ENCODE peak calls at places on chromosomes 6 and 20, in ten cellular contexts. A is uterus, X is tibial artery, L is PC-3, F is left lung, D is pancreas, T is cardiac fibroblast, I is heart left ventricle, O is sigmoid colon, C is ascending aorta. V is an unnamed sample.

GRCh38 chr6:138162104-138162946 is 586 bp downstream of the ARFGEF3 start:
- DNase-seq in F (peak), X (no peak), O (no peak), A (no peak), C (no peak), T (no peak), D (peak), L (peak), I (peak), V (peak)

GRCh38 chr20:13493143-13493542 is 145.6 kb downstream of the TASP1 start:
- DNase-seq in O (no peak), T (no peak), I (no peak), F (no peak), X (no peak), L (no peak), A (no peak), C (no peak), D (no peak), V (no peak)

GRCh38 chr6:155194399-155194798 is 69.4 kb upstream of the CLDN20 start:
- DNase-seq in X (no peak), C (no peak), A (no peak), I (no peak), O (no peak), D (no peak), T (no peak), F (no peak), L (peak), V (no peak)

GRCh38 chr6:160355001-160355400 is 6.8 kb downstream of the SLC22A3 start:
- DNase-seq in F (no peak), A (no peak), L (peak), C (peak), X (peak), O (no peak), I (no peak), T (peak), D (no peak), V (peak)

GRCh38 chr20:51763965-51764602 is 4.1 kb downstream of the ATP9A start:
- DNase-seq in O (no peak), X (no peak), I (no peak), T (peak), A (no peak), F (no peak), D (no peak), L (no peak), C (no peak), V (no peak)

GRCh38 chr6:136108591-136108990 is 141.5 kb downstream of the MTFR2 start:
- DNase-seq in O (no peak), C (no peak), I (no peak), D (no peak), X (no peak), L (no peak), T (no peak), A (no peak), F (no peak), V (no peak)

GRCh38 chr6:157033428-157034140 is 256.4 kb downstream of the ARID1B start:
- DNase-seq in D (no peak), F (no peak), X (no peak), C (no peak), L (peak), I (no peak), O (no peak), A (no peak), T (no peak), V (peak)

GRCh38 chr6:32189742-32190053 is 304 bp downstream of the PBX2 start:
- DNase-seq in I (no peak), X (no peak), C (no peak), L (no peak), O (no peak), D (no peak), T (no peak), F (no peak), A (no peak), V (no peak)

GRCh38 chr6:30682181-30683117 is 4.0 kb downstream of the PPP1R18 start:
- DNase-seq in X (peak), D (no peak), T (peak), C (peak), L (peak), A (peak), I (peak), O (peak), F (peak), V (peak)

GRCh38 chr20:37615507-37616425 is 78.1 kb upstream of the CTNNBL1 start:
- DNase-seq in A (no peak), L (peak), D (peak), O (no peak), C (no peak), F (no peak), I (no peak), T (peak), X (no peak), V (peak)

DNA sequence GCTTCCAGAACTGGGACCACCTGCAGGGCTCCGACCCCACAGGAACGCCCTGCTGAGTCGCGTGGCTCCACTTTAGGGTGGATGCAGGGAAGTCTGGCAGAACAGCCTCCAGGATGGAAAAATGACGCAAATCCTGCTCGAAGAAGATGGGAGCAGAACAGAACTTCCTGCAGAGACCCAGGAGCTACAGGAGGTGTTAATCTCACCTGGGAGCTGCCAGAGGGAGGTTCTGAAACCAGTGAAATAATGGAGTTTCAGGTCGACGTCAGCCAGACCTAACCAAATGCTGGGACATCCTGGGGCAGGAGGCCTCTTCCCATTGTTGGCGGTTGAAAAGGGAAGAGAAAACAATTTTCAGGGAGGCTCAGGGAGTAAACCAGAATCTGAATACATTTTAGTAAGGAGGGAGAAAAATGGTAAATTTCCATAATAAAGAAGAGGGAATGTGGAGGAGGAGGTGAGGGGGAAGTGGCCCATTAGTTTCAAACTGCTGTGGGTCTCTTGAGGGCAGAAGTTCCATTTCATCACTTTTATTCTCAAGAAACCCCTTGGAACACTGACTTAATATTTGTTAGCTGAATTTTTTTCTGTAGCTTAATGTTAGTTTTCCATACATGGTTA is 558.4 kb upstream of the CDH4 start:
- DNase-seq in O (no peak), A (no peak), I (no peak), T (no peak), X (no peak), F (no peak), C (no peak), D (no peak), L (no peak), V (no peak)
- H3K4me3 ChIP-seq in O (no peak), A (no peak), I (no peak), T (no peak), X (no peak), F (no peak), C (no peak), D (no peak), L (no peak), V (no peak)

GRCh38 chr6:3938715-3939376 is 89.7 kb downstream of the FAM50B start:
- DNase-seq in C (no peak), I (no peak), T (no peak), O (no peak), A (no peak), D (no peak), F (no peak), L (no peak), X (no peak), V (no peak)
- TF ChIP-seq CTCF in C (no peak), I (no peak), T (no peak), O (no peak), A (no peak), D (no peak), F (no peak), L (no peak), X (no peak), V (no peak)

GRCh38 chr20:24916412-24916811 is 32.7 kb upstream of the CST7 start:
- DNase-seq in F (no peak), D (no peak), T (no peak), I (no peak), X (no peak), C (no peak), A (no peak), L (no peak), O (no peak), V (no peak)

GRCh38 chr20:24917056-24917455 is 32.0 kb upstream of the CST7 start:
- DNase-seq in I (no peak), A (no peak), D (no peak), X (no peak), C (no peak), L (no peak), T (no peak), O (no peak), F (no peak), V (no peak)

GRCh38 chr20:24915892-24916291 is 33.2 kb upstream of the CST7 start:
- DNase-seq in F (no peak), A (no peak), I (no peak), L (no peak), D (no peak), O (no peak), T (no peak), X (no peak), C (no peak), V (no peak)

GRCh38 chr20:24914388-24915241 is 34.5 kb upstream of the CST7 start:
- DNase-seq in F (no peak), X (no peak), I (peak), A (no peak), C (no peak), L (no peak), D (no peak), O (no peak), T (no peak), V (no peak)

GRCh38 chr20:24915440-24915839 is 33.6 kb upstream of the CST7 start:
- DNase-seq in L (no peak), T (no peak), O (no peak), X (no peak), C (no peak), F (no peak), I (peak), A (no peak), D (no peak), V (no peak)
- H3K4me3 ChIP-seq in L (no peak), T (no peak), O (no peak), X (no peak), C (no peak), F (no peak), I (no peak), A (no peak), D (no peak), V (no peak)

GRCh38 chr6:11442495-11442894 is 95.1 kb upstream of the TMEM170B start:
- DNase-seq in D (no peak), T (no peak), C (no peak), A (no peak), I (no peak), F (no peak), O (no peak), X (no peak), L (no peak), V (no peak)

GRCh38 chr6:11439017-11439420 is 98.5 kb upstream of the TMEM170B start:
- DNase-seq in C (no peak), D (no peak), F (no peak), X (no peak), A (no peak), I (no peak), T (peak), O (no peak), L (no peak), V (no peak)

GRCh38 chr6:11437824-11438459 is 99.6 kb upstream of the TMEM170B start:
- DNase-seq in A (no peak), I (no peak), X (no peak), L (peak), F (no peak), O (no peak), C (no peak), D (no peak), T (no peak), V (no peak)

GRCh38 chr6:11436508-11437096 is 100.9 kb upstream of the TMEM170B start:
- DNase-seq in D (no peak), O (no peak), I (no peak), A (no peak), C (no peak), L (no peak), X (no peak), F (no peak), T (no peak), V (no peak)

DNA sequence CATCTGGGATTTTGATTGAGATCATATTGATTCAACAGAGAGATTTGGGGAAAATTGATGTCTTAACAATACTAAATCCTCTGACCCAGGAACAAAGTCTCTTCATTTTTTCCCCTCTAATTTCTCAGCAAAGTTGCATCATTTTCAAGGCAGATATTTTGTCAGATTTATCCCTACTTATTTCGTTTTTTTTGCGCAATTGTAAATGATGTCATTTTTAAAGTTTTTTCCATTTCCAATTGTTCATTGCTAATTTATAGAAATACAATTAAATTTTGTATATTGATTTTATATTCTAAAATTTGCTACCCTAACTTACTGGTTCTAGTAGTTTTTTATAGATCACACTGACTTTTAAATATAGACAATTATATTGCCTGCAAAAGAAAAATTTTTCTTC is 97.6 kb upstream of the TMEM170B start:
- DNase-seq in D (no peak), L (no peak), X (no peak), C (no peak), F (no peak), A (no peak), I (no peak), O (no peak), T (no peak), V (no peak)
- TF ChIP-seq CTCF in D (no peak), L (no peak), X (no peak), C (no peak), F (no peak), A (no peak), I (no peak), O (no peak), T (no peak), V (no peak)

GRCh38 chr6:109452181-109452580 is 3.4 kb downstream of the MICAL1 start:
- DNase-seq in O (no peak), X (no peak), C (no peak), L (no peak), I (no peak), D (no peak), A (no peak), F (no peak), T (no peak), V (no peak)

GRCh38 chr6:109450801-109451200 is 4.8 kb downstream of the MICAL1 start:
- DNase-seq in O (no peak), X (no peak), T (no peak), D (no peak), F (no peak), I (no peak), C (no peak), L (no peak), A (no peak), V (no peak)

GRCh38 chr6:109453156-109453555 is 2.4 kb downstream of the MICAL1 start:
- DNase-seq in F (no peak), X (no peak), I (no peak), T (no peak), C (no peak), D (no peak), A (no peak), L (no peak), O (no peak), V (no peak)

GRCh38 chr6:109449789-109450673 is 5.5 kb downstream of the MICAL1 start:
- DNase-seq in X (no peak), L (no peak), D (no peak), T (no peak), A (no peak), C (no peak), F (no peak), I (no peak), O (no peak), V (no peak)

GRCh38 chr6:109451376-109451775 is 4.2 kb downstream of the MICAL1 start:
- DNase-seq in T (no peak), F (no peak), X (no peak), D (no peak), O (no peak), A (no peak), L (no peak), C (no peak), I (no peak), V (no peak)
- H3K4me3 ChIP-seq in T (no peak), F (no peak), X (no peak), D (no peak), O (no peak), A (no peak), L (no peak), C (no peak), I (no peak), V (no peak)

DNA sequence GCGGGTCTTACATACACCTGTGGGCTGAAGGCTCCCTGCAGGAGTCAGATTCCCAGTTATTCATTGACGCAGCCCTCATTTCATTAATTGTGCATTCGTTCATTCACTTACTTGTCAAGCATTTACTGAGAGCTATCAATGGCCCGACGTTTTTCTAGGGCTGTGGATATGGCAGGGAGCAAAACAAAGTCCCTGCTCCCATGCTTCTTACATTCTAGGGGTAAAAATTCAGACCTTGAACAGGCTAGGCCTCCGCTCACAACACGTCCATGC is 369 bp upstream of the NSFL1C start:
- DNase-seq in D (no peak), A (no peak), F (no peak), O (no peak), C (no peak), T (no peak), L (no peak), I (no peak), X (no peak), V (no peak)
- TF ChIP-seq CTCF in D (no peak), A (no peak), F (no peak), O (no peak), C (no peak), T (no peak), L (peak), I (peak), X (no peak), V (no peak)

GRCh38 chr20:45290677-45291355 is 15.8 kb upstream of the RBPJL start:
- DNase-seq in T (peak), X (peak), A (peak), F (peak), I (peak), L (peak), O (peak), D (peak), C (peak), V (peak)

GRCh38 chr20:45294003-45294368 is 12.7 kb upstream of the RBPJL start:
- DNase-seq in T (no peak), F (no peak), O (no peak), D (no peak), I (no peak), C (no peak), X (no peak), L (no peak), A (no peak), V (no peak)

GRCh38 chr20:45293041-45294002 is 13.3 kb upstream of the RBPJL start:
- DNase-seq in D (peak), I (peak), C (peak), X (peak), O (peak), L (peak), A (peak), T (peak), F (peak), V (peak)

GRCh38 chr20:45291526-45291925 is 15.1 kb upstream of the RBPJL start:
- DNase-seq in X (no peak), A (no peak), I (no peak), D (no peak), F (no peak), T (no peak), C (no peak), L (no peak), O (no peak), V (no peak)

DNA sequence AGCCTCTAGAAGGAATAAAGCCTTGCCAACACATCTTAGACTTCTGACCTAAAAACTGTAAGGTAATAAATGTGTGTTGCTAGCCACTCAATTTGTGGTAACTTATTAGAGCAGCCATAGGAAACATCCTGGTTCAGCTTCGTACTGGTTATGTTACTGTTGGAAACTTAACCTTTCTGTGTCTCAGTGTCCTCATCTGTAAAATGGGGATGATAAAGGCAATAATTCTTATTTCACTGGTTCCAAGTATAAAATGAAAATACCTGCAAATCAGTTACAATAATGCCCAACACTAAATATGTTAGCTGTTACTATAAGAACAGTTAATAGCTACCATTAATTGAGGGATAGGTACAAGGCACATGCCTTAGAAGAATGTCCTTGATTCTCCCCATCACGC is 14.3 kb upstream of the RBPJL start:
- DNase-seq in T (no peak), I (no peak), L (no peak), A (no peak), F (no peak), X (no peak), C (no peak), D (no peak), O (no peak), V (no peak)
- H3K4me3 ChIP-seq in T (no peak), I (no peak), L (no peak), A (no peak), F (no peak), X (no peak), C (no peak), D (no peak), O (no peak), V (no peak)

GRCh38 chr6:7165736-7166296 is 58.1 kb downstream of the RREB1 start:
- DNase-seq in X (no peak), C (no peak), O (no peak), A (no peak), T (no peak), L (no peak), F (no peak), I (no peak), D (no peak), V (peak)

GRCh38 chr6:7164536-7165001 is 56.8 kb downstream of the RREB1 start:
- DNase-seq in F (no peak), X (no peak), I (no peak), O (no peak), T (no peak), C (no peak), D (no peak), A (no peak), L (no peak), V (no peak)

GRCh38 chr6:7166410-7167293 is 58.9 kb downstream of the RREB1 start:
- DNase-seq in F (peak), A (no peak), D (no peak), T (peak), O (no peak), C (no peak), X (no peak), L (no peak), I (no peak), V (peak)

GRCh38 chr6:7163661-7164071 is 55.9 kb downstream of the RREB1 start:
- DNase-seq in O (no peak), L (no peak), F (no peak), A (no peak), I (no peak), C (no peak), T (no peak), X (no peak), D (no peak), V (no peak)

DNA sequence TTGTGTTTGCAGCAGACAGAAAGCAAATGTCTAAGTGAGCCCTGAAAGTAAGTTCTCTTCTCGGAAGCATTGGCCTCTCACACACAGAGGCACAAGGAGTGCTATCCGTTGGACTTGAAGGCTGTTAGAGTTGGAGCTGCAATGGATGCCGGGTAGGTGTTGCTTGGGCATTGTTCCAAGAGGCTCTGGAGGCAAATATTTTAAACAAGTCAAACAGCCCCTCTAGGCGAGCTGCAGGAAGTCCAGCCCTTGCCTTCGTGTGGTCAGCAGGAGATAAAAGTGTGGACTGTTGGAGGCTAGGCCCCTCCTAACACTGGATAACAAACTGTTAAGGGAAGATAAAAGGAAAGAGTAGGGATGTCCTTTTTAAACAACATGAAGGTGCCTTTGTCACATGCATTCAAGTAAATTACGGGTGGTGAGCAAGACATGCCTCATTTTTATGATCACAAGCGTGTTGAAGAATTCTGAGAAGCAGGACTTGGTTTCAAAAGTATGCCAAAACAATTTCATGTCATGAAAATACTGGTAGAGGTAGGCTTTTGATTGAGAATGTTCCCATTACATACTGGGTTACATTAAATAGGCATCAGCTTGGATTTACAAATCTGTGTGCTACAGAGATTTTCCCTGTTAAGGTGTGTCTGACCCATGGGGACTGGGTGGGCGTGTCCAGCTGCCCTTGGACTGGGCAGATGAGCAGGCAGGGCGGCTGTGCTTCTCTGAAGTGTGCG is 57.4 kb downstream of the RREB1 start:
- DNase-seq in X (no peak), L (no peak), T (peak), C (no peak), F (no peak), A (no peak), I (no peak), O (no peak), D (no peak), V (peak)
- TF ChIP-seq CTCF in X (no peak), L (no peak), T (no peak), C (no peak), F (no peak), A (no peak), I (no peak), O (no peak), D (no peak), V (no peak)

V was measured in astrocyte of the spinal cord.